ENCODE peak calls at places on chromosomes 7 and 10, in five cellular contexts. G is non-pigmented ciliary epithelial cell; S is stimulated activated naive B cell treated with anti-CD40 and anti-IgM and Interleukin-4, amounts not matched to agents 10 μg/mL and 1 μg/mL and 100 μg/mL, for 72 hours; V is GM06990; A is stimulated activated naive CD4-positive, alpha-beta T cell treated with Interleukin-2 at 50 U/mL for 16 hours. L is an unnamed sample.

GRCh38 chr7:113764401-113765035 is 154.3 kb downstream of the PPP1R3A start:
- DNase-seq in G (no peak), S (no peak), A (no peak), V (no peak), L (no peak)

GRCh38 chr10:77226020-77226419 is 411.6 kb downstream of the KCNMA1 start:
- DNase-seq in A (no peak), G (no peak), S (no peak), V (no peak), L (no peak)

GRCh38 chr7:100721505-100721812 is 1.2 kb downstream of the EPO start:
- DNase-seq in G (no peak), S (no peak), A (no peak), V (no peak), L (no peak)

GRCh38 chr7:28539289-28539981 is 127.1 kb downstream of the CREB5 start:
- DNase-seq in G (no peak), S (peak; percentile 3), V (peak; percentile 83), A (no peak), L (no peak)

GRCh38 chr10:120593693-120594092 is 136.7 kb downstream of the PLPP4 start:
- DNase-seq in A (no peak), G (no peak), S (no peak), V (no peak), L (no peak)

GRCh38 chr7:25722856-25723255 is 429.1 kb upstream of the NFE2L3 start:
- DNase-seq in G (no peak), S (no peak), A (no peak), V (no peak), L (no peak)

GRCh38 chr7:137953692-137954470 is 48.0 kb downstream of the CREB3L2 start:
- DNase-seq in G (no peak), A (no peak), V (no peak), S (no peak), L (peak; percentile 92)

GRCh38 chr7:130366561-130366960 is 13.7 kb upstream of the CPA1 start:
- DNase-seq in V (no peak), S (no peak), G (no peak), A (no peak), L (no peak)

GRCh38 chr7:111094387-111094786 is 3.5 kb downstream of the LRRN3 start:
- DNase-seq in S (no peak), V (no peak), A (no peak), G (no peak), L (no peak)